ENCODE peak calls at places on chromosomes 7 and 10, in eight cellular contexts. One of them, this sample, is unnamed.

GRCh38 chr10:94146746-94147145 is 153.0 kb downstream of the PLCE1 start:
- DNase-seq in tibial artery: no peak
- DNase-seq in left ventricle myocardium inferior: no peak
- DNase-seq in CD8-positive, alpha-beta memory T cell: no peak
- DNase-seq in type B pancreatic cell: no peak
- DNase-seq in psoas muscle: no peak
- DNase-seq in H54: no peak
- DNase-seq in stimulated activated naive CD8-positive, alpha-beta T cell treated with anti-CD3 and anti-CD28 coated beads, Interleukin-15, Interleukin-2, amounts not matched to agents 100 U/mL and 50 U/mL, for 24 hours: no peak
- DNase-seq in this sample: no peak

GRCh38 chr7:41503438-41503837 is 199.5 kb downstream of the INHBA start:
- DNase-seq in tibial artery: no peak
- DNase-seq in left ventricle myocardium inferior: no peak
- DNase-seq in CD8-positive, alpha-beta memory T cell: no peak
- DNase-seq in type B pancreatic cell: no peak
- DNase-seq in psoas muscle: no peak
- DNase-seq in H54: no peak
- DNase-seq in stimulated activated naive CD8-positive, alpha-beta T cell treated with anti-CD3 and anti-CD28 coated beads, Interleukin-15, Interleukin-2, amounts not matched to agents 100 U/mL and 50 U/mL, for 24 hours: no peak
- DNase-seq in this sample: no peak

GRCh38 chr7:156327916-156328315 is 312.7 kb upstream of the RNF32 start:
- DNase-seq in tibial artery: no peak
- DNase-seq in left ventricle myocardium inferior: no peak
- DNase-seq in CD8-positive, alpha-beta memory T cell: no peak
- DNase-seq in type B pancreatic cell: no peak
- DNase-seq in psoas muscle: no peak
- DNase-seq in H54: no peak
- DNase-seq in stimulated activated naive CD8-positive, alpha-beta T cell treated with anti-CD3 and anti-CD28 coated beads, Interleukin-15, Interleukin-2, amounts not matched to agents 100 U/mL and 50 U/mL, for 24 hours: no peak
- DNase-seq in this sample: no peak

GRCh38 chr10:87646920-87647319 is 12.8 kb upstream of the PAPSS2 start:
- DNase-seq in tibial artery: no peak
- DNase-seq in left ventricle myocardium inferior: no peak
- DNase-seq in CD8-positive, alpha-beta memory T cell: no peak
- DNase-seq in type B pancreatic cell: no peak
- DNase-seq in psoas muscle: no peak
- DNase-seq in H54: no peak
- DNase-seq in stimulated activated naive CD8-positive, alpha-beta T cell treated with anti-CD3 and anti-CD28 coated beads, Interleukin-15, Interleukin-2, amounts not matched to agents 100 U/mL and 50 U/mL, for 24 hours: no peak
- DNase-seq in this sample: no peak

GRCh38 chr10:133336131-133337078 is at the start of gene CALY:
- DNase-seq in tibial artery: no peak
- DNase-seq in left ventricle myocardium inferior: no peak
- DNase-seq in CD8-positive, alpha-beta memory T cell: peak; percentile 84
- DNase-seq in type B pancreatic cell: no peak
- DNase-seq in psoas muscle: peak; percentile 62
- DNase-seq in H54: no peak
- DNase-seq in stimulated activated naive CD8-positive, alpha-beta T cell treated with anti-CD3 and anti-CD28 coated beads, Interleukin-15, Interleukin-2, amounts not matched to agents 100 U/mL and 50 U/mL, for 24 hours: peak; percentile 75
- DNase-seq in this sample: no peak

GRCh38 chr7:27245798-27246691 is 3.4 kb downstream of the EVX1 start:
- DNase-seq in tibial artery: no peak
- DNase-seq in left ventricle myocardium inferior: no peak
- DNase-seq in CD8-positive, alpha-beta memory T cell: no peak
- DNase-seq in type B pancreatic cell: no peak
- DNase-seq in psoas muscle: peak; percentile 58
- DNase-seq in H54: no peak
- DNase-seq in stimulated activated naive CD8-positive, alpha-beta T cell treated with anti-CD3 and anti-CD28 coated beads, Interleukin-15, Interleukin-2, amounts not matched to agents 100 U/mL and 50 U/mL, for 24 hours: no peak
- DNase-seq in this sample: no peak

GRCh38 chr10:4867520-4868356 is 41.7 kb downstream of the AKR1E2 start:
- DNase-seq in tibial artery: no peak
- DNase-seq in left ventricle myocardium inferior: no peak
- DNase-seq in CD8-positive, alpha-beta memory T cell: no peak
- DNase-seq in type B pancreatic cell: no peak
- DNase-seq in psoas muscle: no peak
- DNase-seq in H54: no peak
- DNase-seq in stimulated activated naive CD8-positive, alpha-beta T cell treated with anti-CD3 and anti-CD28 coated beads, Interleukin-15, Interleukin-2, amounts not matched to agents 100 U/mL and 50 U/mL, for 24 hours: no peak
- DNase-seq in this sample: no peak

GRCh38 chr7:78124221-78124620 is 325.6 kb downstream of the PHTF2 start:
- DNase-seq in tibial artery: no peak
- DNase-seq in left ventricle myocardium inferior: no peak
- DNase-seq in CD8-positive, alpha-beta memory T cell: no peak
- DNase-seq in type B pancreatic cell: no peak
- DNase-seq in psoas muscle: no peak
- DNase-seq in H54: no peak
- DNase-seq in stimulated activated naive CD8-positive, alpha-beta T cell treated with anti-CD3 and anti-CD28 coated beads, Interleukin-15, Interleukin-2, amounts not matched to agents 100 U/mL and 50 U/mL, for 24 hours: no peak
- DNase-seq in this sample: no peak

GRCh38 chr10:62545155-62545554 is 171.0 kb downstream of the ZNF365 start:
- DNase-seq in tibial artery: no peak
- DNase-seq in left ventricle myocardium inferior: no peak
- DNase-seq in CD8-positive, alpha-beta memory T cell: no peak
- DNase-seq in type B pancreatic cell: no peak
- DNase-seq in psoas muscle: no peak
- DNase-seq in H54: no peak
- DNase-seq in stimulated activated naive CD8-positive, alpha-beta T cell treated with anti-CD3 and anti-CD28 coated beads, Interleukin-15, Interleukin-2, amounts not matched to agents 100 U/mL and 50 U/mL, for 24 hours: no peak
- DNase-seq in this sample: no peak

GRCh38 chr7:15130666-15131541 is 228.4 kb upstream of the DGKB start:
- DNase-seq in tibial artery: no peak
- DNase-seq in left ventricle myocardium inferior: no peak
- DNase-seq in CD8-positive, alpha-beta memory T cell: no peak
- DNase-seq in type B pancreatic cell: no peak
- DNase-seq in psoas muscle: no peak
- DNase-seq in H54: peak; percentile 20
- DNase-seq in stimulated activated naive CD8-positive, alpha-beta T cell treated with anti-CD3 and anti-CD28 coated beads, Interleukin-15, Interleukin-2, amounts not matched to agents 100 U/mL and 50 U/mL, for 24 hours: no peak
- DNase-seq in this sample: no peak

GRCh38 chr7:157072361-157072760 is 61.9 kb upstream of the MNX1 start:
- DNase-seq in tibial artery: no peak
- DNase-seq in left ventricle myocardium inferior: no peak
- DNase-seq in CD8-positive, alpha-beta memory T cell: no peak
- DNase-seq in type B pancreatic cell: no peak
- DNase-seq in psoas muscle: no peak
- DNase-seq in H54: no peak
- DNase-seq in stimulated activated naive CD8-positive, alpha-beta T cell treated with anti-CD3 and anti-CD28 coated beads, Interleukin-15, Interleukin-2, amounts not matched to agents 100 U/mL and 50 U/mL, for 24 hours: no peak
- DNase-seq in this sample: no peak

GRCh38 chr10:26494018-26494417 is 55.9 kb downstream of the APBB1IP start:
- DNase-seq in tibial artery: no peak
- DNase-seq in left ventricle myocardium inferior: no peak
- DNase-seq in CD8-positive, alpha-beta memory T cell: no peak
- DNase-seq in type B pancreatic cell: no peak
- DNase-seq in psoas muscle: no peak
- DNase-seq in H54: no peak
- DNase-seq in stimulated activated naive CD8-positive, alpha-beta T cell treated with anti-CD3 and anti-CD28 coated beads, Interleukin-15, Interleukin-2, amounts not matched to agents 100 U/mL and 50 U/mL, for 24 hours: no peak
- DNase-seq in this sample: no peak

GRCh38 chr7:94258856-94259255 is 135.8 kb upstream of the COL1A2 start:
- DNase-seq in tibial artery: no peak
- DNase-seq in left ventricle myocardium inferior: no peak
- DNase-seq in CD8-positive, alpha-beta memory T cell: no peak
- DNase-seq in type B pancreatic cell: no peak
- DNase-seq in psoas muscle: no peak
- DNase-seq in H54: no peak
- DNase-seq in stimulated activated naive CD8-positive, alpha-beta T cell treated with anti-CD3 and anti-CD28 coated beads, Interleukin-15, Interleukin-2, amounts not matched to agents 100 U/mL and 50 U/mL, for 24 hours: no peak
- DNase-seq in this sample: no peak

GRCh38 chr10:103616705-103617361 is 123.3 kb downstream of the NEURL1 start:
- DNase-seq in tibial artery: peak; percentile 84
- DNase-seq in left ventricle myocardium inferior: peak; percentile 75
- DNase-seq in CD8-positive, alpha-beta memory T cell: no peak
- DNase-seq in type B pancreatic cell: no peak
- DNase-seq in psoas muscle: peak; percentile 96
- DNase-seq in H54: no peak
- DNase-seq in stimulated activated naive CD8-positive, alpha-beta T cell treated with anti-CD3 and anti-CD28 coated beads, Interleukin-15, Interleukin-2, amounts not matched to agents 100 U/mL and 50 U/mL, for 24 hours: no peak
- DNase-seq in this sample: peak; percentile 76

GRCh38 chr10:70916241-70916640 is 27.9 kb upstream of the PCBD1 start:
- DNase-seq in tibial artery: no peak
- DNase-seq in left ventricle myocardium inferior: no peak
- DNase-seq in CD8-positive, alpha-beta memory T cell: no peak
- DNase-seq in type B pancreatic cell: no peak
- DNase-seq in psoas muscle: peak; percentile 23
- DNase-seq in H54: no peak
- DNase-seq in stimulated activated naive CD8-positive, alpha-beta T cell treated with anti-CD3 and anti-CD28 coated beads, Interleukin-15, Interleukin-2, amounts not matched to agents 100 U/mL and 50 U/mL, for 24 hours: no peak
- DNase-seq in this sample: no peak

GRCh38 chr7:101879565-101879964 is 62.1 kb downstream of the CUX1 start:
- DNase-seq in tibial artery: no peak
- DNase-seq in left ventricle myocardium inferior: no peak
- DNase-seq in CD8-positive, alpha-beta memory T cell: no peak
- DNase-seq in type B pancreatic cell: no peak
- DNase-seq in psoas muscle: no peak
- DNase-seq in H54: no peak
- DNase-seq in stimulated activated naive CD8-positive, alpha-beta T cell treated with anti-CD3 and anti-CD28 coated beads, Interleukin-15, Interleukin-2, amounts not matched to agents 100 U/mL and 50 U/mL, for 24 hours: no peak
- DNase-seq in this sample: no peak

GRCh38 chr10:33235271-33235884 is 99.1 kb downstream of the NRP1 start:
- DNase-seq in tibial artery: no peak
- DNase-seq in left ventricle myocardium inferior: no peak
- DNase-seq in CD8-positive, alpha-beta memory T cell: no peak
- DNase-seq in type B pancreatic cell: no peak
- DNase-seq in psoas muscle: no peak
- DNase-seq in H54: no peak
- DNase-seq in stimulated activated naive CD8-positive, alpha-beta T cell treated with anti-CD3 and anti-CD28 coated beads, Interleukin-15, Interleukin-2, amounts not matched to agents 100 U/mL and 50 U/mL, for 24 hours: no peak
- DNase-seq in this sample: no peak

GRCh38 chr10:3095373-3096139 is 28.2 kb downstream of the PFKP start:
- DNase-seq in tibial artery: peak; percentile 63
- DNase-seq in left ventricle myocardium inferior: no peak
- DNase-seq in CD8-positive, alpha-beta memory T cell: peak; percentile 15
- DNase-seq in type B pancreatic cell: no peak
- DNase-seq in psoas muscle: no peak
- DNase-seq in H54: no peak
- DNase-seq in stimulated activated naive CD8-positive, alpha-beta T cell treated with anti-CD3 and anti-CD28 coated beads, Interleukin-15, Interleukin-2, amounts not matched to agents 100 U/mL and 50 U/mL, for 24 hours: peak; percentile 54
- DNase-seq in this sample: no peak

GRCh38 chr10:3926675-3927525 is 141.9 kb upstream of the KLF6 start:
- DNase-seq in tibial artery: no peak
- DNase-seq in left ventricle myocardium inferior: no peak
- DNase-seq in CD8-positive, alpha-beta memory T cell: no peak
- DNase-seq in type B pancreatic cell: no peak
- DNase-seq in psoas muscle: no peak
- DNase-seq in H54: no peak
- DNase-seq in stimulated activated naive CD8-positive, alpha-beta T cell treated with anti-CD3 and anti-CD28 coated beads, Interleukin-15, Interleukin-2, amounts not matched to agents 100 U/mL and 50 U/mL, for 24 hours: no peak
- DNase-seq in this sample: no peak

GRCh38 chr10:15112657-15113056 is 15.5 kb downstream of the RPP38 start:
- DNase-seq in tibial artery: no peak
- DNase-seq in left ventricle myocardium inferior: no peak
- DNase-seq in CD8-positive, alpha-beta memory T cell: no peak
- DNase-seq in type B pancreatic cell: no peak
- DNase-seq in psoas muscle: no peak
- DNase-seq in H54: no peak
- DNase-seq in stimulated activated naive CD8-positive, alpha-beta T cell treated with anti-CD3 and anti-CD28 coated beads, Interleukin-15, Interleukin-2, amounts not matched to agents 100 U/mL and 50 U/mL, for 24 hours: no peak
- DNase-seq in this sample: no peak

GRCh38 chr10:38147686-38148085 is 53.5 kb downstream of the ZNF37A start:
- DNase-seq in tibial artery: no peak
- DNase-seq in left ventricle myocardium inferior: no peak
- DNase-seq in CD8-positive, alpha-beta memory T cell: no peak
- DNase-seq in type B pancreatic cell: no peak
- DNase-seq in psoas muscle: no peak
- DNase-seq in H54: no peak
- DNase-seq in stimulated activated naive CD8-positive, alpha-beta T cell treated with anti-CD3 and anti-CD28 coated beads, Interleukin-15, Interleukin-2, amounts not matched to agents 100 U/mL and 50 U/mL, for 24 hours: no peak
- DNase-seq in this sample: no peak

GRCh38 chr10:1577371-1577770 is 160.0 kb downstream of the ADARB2 start:
- DNase-seq in tibial artery: peak; percentile 18
- DNase-seq in left ventricle myocardium inferior: no peak
- DNase-seq in CD8-positive, alpha-beta memory T cell: no peak
- DNase-seq in type B pancreatic cell: no peak
- DNase-seq in psoas muscle: no peak
- DNase-seq in H54: no peak
- DNase-seq in stimulated activated naive CD8-positive, alpha-beta T cell treated with anti-CD3 and anti-CD28 coated beads, Interleukin-15, Interleukin-2, amounts not matched to agents 100 U/mL and 50 U/mL, for 24 hours: no peak
- DNase-seq in this sample: no peak

GRCh38 chr7:133079296-133079695 is 2.6 kb downstream of the CHCHD3 start:
- DNase-seq in tibial artery: no peak
- DNase-seq in left ventricle myocardium inferior: no peak
- DNase-seq in CD8-positive, alpha-beta memory T cell: no peak
- DNase-seq in type B pancreatic cell: no peak
- DNase-seq in psoas muscle: no peak
- DNase-seq in H54: no peak
- DNase-seq in stimulated activated naive CD8-positive, alpha-beta T cell treated with anti-CD3 and anti-CD28 coated beads, Interleukin-15, Interleukin-2, amounts not matched to agents 100 U/mL and 50 U/mL, for 24 hours: no peak
- DNase-seq in this sample: no peak

GRCh38 chr7:97006146-97006950 is 995 bp downstream of the DLX6 start:
- DNase-seq in tibial artery: no peak
- DNase-seq in left ventricle myocardium inferior: no peak
- DNase-seq in CD8-positive, alpha-beta memory T cell: no peak
- DNase-seq in type B pancreatic cell: no peak
- DNase-seq in psoas muscle: no peak
- DNase-seq in H54: no peak
- DNase-seq in stimulated activated naive CD8-positive, alpha-beta T cell treated with anti-CD3 and anti-CD28 coated beads, Interleukin-15, Interleukin-2, amounts not matched to agents 100 U/mL and 50 U/mL, for 24 hours: no peak
- DNase-seq in this sample: no peak

GRCh38 chr7:155340721-155341120 is 43.0 kb downstream of the INSIG1 start:
- DNase-seq in tibial artery: no peak
- DNase-seq in left ventricle myocardium inferior: no peak
- DNase-seq in CD8-positive, alpha-beta memory T cell: no peak
- DNase-seq in type B pancreatic cell: no peak
- DNase-seq in psoas muscle: no peak
- DNase-seq in H54: no peak
- DNase-seq in stimulated activated naive CD8-positive, alpha-beta T cell treated with anti-CD3 and anti-CD28 coated beads, Interleukin-15, Interleukin-2, amounts not matched to agents 100 U/mL and 50 U/mL, for 24 hours: no peak
- DNase-seq in this sample: no peak

GRCh38 chr7:33054261-33054964 is 8.2 kb downstream of the NT5C3A start:
- DNase-seq in tibial artery: no peak
- DNase-seq in left ventricle myocardium inferior: no peak
- DNase-seq in CD8-positive, alpha-beta memory T cell: no peak
- DNase-seq in type B pancreatic cell: no peak
- DNase-seq in psoas muscle: no peak
- DNase-seq in H54: peak; percentile 37
- DNase-seq in stimulated activated naive CD8-positive, alpha-beta T cell treated with anti-CD3 and anti-CD28 coated beads, Interleukin-15, Interleukin-2, amounts not matched to agents 100 U/mL and 50 U/mL, for 24 hours: no peak
- DNase-seq in this sample: no peak

This sample was measured in ureter.